ENCODE peak calls at places on chromosomes 12 and 14, in ten cellular contexts. One of them, this sample, is unnamed.

GRCh38 chr12:87216436-87216835 is 812.8 kb downstream of the C12orf50 start:
- DNase-seq in fibroblast of lung: peak; percentile 55
- DNase-seq in OCI-LY7: no peak
- DNase-seq in fibroblast of mammary gland: peak; percentile 70
- DNase-seq in HL-60: no peak
- DNase-seq in AG04450: no peak
- DNase-seq in lung: no peak
- DNase-seq in A549: no peak
- DNase-seq in kidney epithelial cell: no peak
- DNase-seq in stomach: no peak
- DNase-seq in this sample: no peak

GRCh38 chr12:89038831-89039509 is 313.3 kb downstream of the DUSP6 start:
- DNase-seq in lung: no peak
- DNase-seq in AG04450: no peak
- DNase-seq in stomach: no peak
- DNase-seq in HL-60: no peak
- DNase-seq in kidney epithelial cell: no peak
- DNase-seq in OCI-LY7: no peak
- DNase-seq in A549: no peak
- DNase-seq in fibroblast of mammary gland: no peak
- DNase-seq in fibroblast of lung: no peak
- DNase-seq in this sample: no peak

GRCh38 chr12:115623764-115624334 is 653.6 kb downstream of the MED13L start:
- DNase-seq in stomach: no peak
- DNase-seq in kidney epithelial cell: no peak
- DNase-seq in A549: no peak
- DNase-seq in fibroblast of lung: no peak
- DNase-seq in OCI-LY7: no peak
- DNase-seq in fibroblast of mammary gland: no peak
- DNase-seq in HL-60: no peak
- DNase-seq in lung: no peak
- DNase-seq in AG04450: no peak
- DNase-seq in this sample: no peak

GRCh38 chr12:15936751-15937150 is 25.6 kb downstream of the DERA start:
- DNase-seq in A549: no peak
- DNase-seq in fibroblast of mammary gland: no peak
- DNase-seq in OCI-LY7: no peak
- DNase-seq in fibroblast of lung: no peak
- DNase-seq in lung: no peak
- DNase-seq in stomach: no peak
- DNase-seq in kidney epithelial cell: no peak
- DNase-seq in HL-60: no peak
- DNase-seq in AG04450: no peak
- DNase-seq in this sample: no peak

GRCh38 chr14:77133718-77134338 is 7.8 kb downstream of the ZDHHC22 start:
- DNase-seq in fibroblast of mammary gland: peak; percentile 58
- DNase-seq in OCI-LY7: peak; percentile 62
- DNase-seq in HL-60: no peak
- DNase-seq in lung: peak; percentile 42
- DNase-seq in fibroblast of lung: peak; percentile 55
- DNase-seq in stomach: no peak
- DNase-seq in AG04450: peak; percentile 11
- DNase-seq in kidney epithelial cell: peak; percentile 37
- DNase-seq in A549: peak; percentile 65
- DNase-seq in this sample: no peak

GRCh38 chr14:31166271-31166561 is 41.4 kb downstream of the HECTD1 start:
- DNase-seq in kidney epithelial cell: no peak
- DNase-seq in HL-60: no peak
- DNase-seq in stomach: no peak
- DNase-seq in lung: no peak
- DNase-seq in AG04450: no peak
- DNase-seq in fibroblast of lung: peak; percentile 2
- DNase-seq in OCI-LY7: no peak
- DNase-seq in A549: no peak
- DNase-seq in fibroblast of mammary gland: no peak
- DNase-seq in this sample: no peak

GRCh38 chr12:11615481-11615880 is 34.0 kb upstream of the ETV6 start:
- DNase-seq in fibroblast of lung: no peak
- DNase-seq in stomach: no peak
- DNase-seq in A549: no peak
- DNase-seq in fibroblast of mammary gland: no peak
- DNase-seq in kidney epithelial cell: no peak
- DNase-seq in lung: no peak
- DNase-seq in HL-60: no peak
- DNase-seq in OCI-LY7: no peak
- DNase-seq in AG04450: no peak
- DNase-seq in this sample: no peak

GRCh38 chr12:14201291-14201690 is 164.2 kb upstream of the ATF7IP start:
- DNase-seq in kidney epithelial cell: no peak
- DNase-seq in fibroblast of mammary gland: no peak
- DNase-seq in HL-60: no peak
- DNase-seq in stomach: no peak
- DNase-seq in lung: no peak
- DNase-seq in A549: no peak
- DNase-seq in AG04450: no peak
- DNase-seq in fibroblast of lung: no peak
- DNase-seq in OCI-LY7: no peak
- DNase-seq in this sample: no peak

DNA sequence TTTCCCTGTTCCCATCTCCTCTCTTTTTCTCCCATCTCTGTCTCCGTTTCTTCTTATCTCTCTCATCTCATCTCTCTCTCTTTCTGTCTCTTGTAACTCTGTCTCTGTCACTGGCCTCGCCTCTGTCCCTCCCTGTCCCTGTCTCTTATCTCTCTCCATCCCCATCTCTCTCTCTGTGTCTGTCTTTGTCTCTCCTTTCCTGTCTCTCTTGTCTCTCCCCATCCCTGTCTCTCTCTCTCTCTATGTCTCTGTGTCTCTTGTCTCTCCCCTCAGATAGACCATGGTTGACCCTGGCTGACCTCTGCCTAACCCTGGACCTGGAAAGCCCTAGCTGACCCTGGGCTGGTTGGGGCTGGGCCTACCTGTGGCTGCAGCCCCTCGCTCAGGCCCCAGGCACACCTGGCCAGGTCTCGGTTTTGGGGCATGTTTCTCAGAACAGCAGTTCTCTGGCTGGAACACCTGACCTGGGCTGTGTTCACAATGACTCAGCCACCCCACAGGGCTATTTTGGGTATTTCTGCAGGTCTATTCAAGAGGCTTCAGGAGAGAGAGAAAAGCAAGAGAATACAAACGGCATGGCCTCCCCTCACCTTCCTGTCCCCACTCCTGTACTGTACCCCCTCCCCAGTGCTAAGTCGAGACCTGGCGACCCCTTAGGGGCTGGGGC is 174.4 kb downstream of the TMEM121 start:
- DNase-seq in stomach: no peak
- DNase-seq in lung: no peak
- DNase-seq in A549: no peak
- DNase-seq in AG04450: no peak
- DNase-seq in fibroblast of lung: no peak
- DNase-seq in fibroblast of mammary gland: no peak
- DNase-seq in HL-60: no peak
- DNase-seq in kidney epithelial cell: no peak
- DNase-seq in OCI-LY7: peak; percentile 95
- DNase-seq in this sample: no peak
- TF ChIP-seq CTCF in stomach: no peak
- TF ChIP-seq CTCF in lung: no peak
- TF ChIP-seq CTCF in A549: no peak
- TF ChIP-seq CTCF in AG04450: no peak
- TF ChIP-seq CTCF in fibroblast of lung: no peak
- TF ChIP-seq CTCF in fibroblast of mammary gland: no peak
- TF ChIP-seq CTCF in HL-60: no peak
- TF ChIP-seq CTCF in kidney epithelial cell: no peak
- TF ChIP-seq CTCF in OCI-LY7: no peak
- TF ChIP-seq CTCF in this sample: no peak

DNA sequence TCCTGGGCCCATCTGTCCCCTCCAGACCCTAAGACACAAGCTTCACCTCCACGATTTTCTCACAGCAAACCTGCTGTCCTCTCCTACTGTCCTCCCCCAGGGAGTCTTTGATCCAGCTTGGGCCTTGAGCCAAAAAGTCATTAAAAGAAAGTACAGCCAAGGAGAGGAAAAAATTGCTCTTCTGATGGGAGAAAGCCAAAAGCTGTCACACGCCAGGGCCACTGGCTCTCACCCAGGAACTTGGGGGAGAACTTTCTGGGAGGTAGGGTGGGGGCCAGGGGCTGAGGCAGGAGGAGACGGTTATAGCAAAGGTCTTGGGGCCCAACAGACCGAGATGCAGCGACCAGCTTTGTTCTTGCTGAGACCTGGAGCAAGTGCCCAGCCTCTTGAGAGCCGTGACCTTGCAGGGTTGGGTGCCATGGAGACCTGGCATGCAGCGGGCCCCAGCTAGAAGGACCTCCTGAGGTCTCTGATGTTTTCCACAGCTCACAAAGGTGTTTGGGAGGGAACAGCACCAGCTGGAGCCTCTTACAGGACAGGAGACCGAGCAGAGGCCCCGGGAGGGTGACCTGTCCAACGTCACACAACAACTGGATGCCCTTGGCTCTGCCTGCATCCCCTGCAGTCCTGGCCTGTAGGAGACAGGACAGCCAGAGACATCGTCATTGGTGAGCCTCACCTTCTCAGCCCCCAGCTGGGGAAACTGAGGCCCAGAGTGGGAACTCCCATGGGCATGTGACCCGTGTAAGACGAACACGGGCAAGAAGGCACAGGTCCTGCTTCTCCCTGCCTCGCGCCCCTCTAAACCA is 124.5 kb downstream of the CALM1 start:
- DNase-seq in AG04450: no peak
- DNase-seq in lung: no peak
- DNase-seq in kidney epithelial cell: no peak
- DNase-seq in fibroblast of lung: peak; percentile 37
- DNase-seq in fibroblast of mammary gland: no peak
- DNase-seq in stomach: peak; percentile 55
- DNase-seq in A549: no peak
- DNase-seq in OCI-LY7: no peak
- DNase-seq in HL-60: no peak
- DNase-seq in this sample: no peak
- TF ChIP-seq CTCF in AG04450: no peak
- TF ChIP-seq CTCF in lung: no peak
- TF ChIP-seq CTCF in kidney epithelial cell: no peak
- TF ChIP-seq CTCF in fibroblast of lung: no peak
- TF ChIP-seq CTCF in fibroblast of mammary gland: no peak
- TF ChIP-seq CTCF in stomach: no peak
- TF ChIP-seq CTCF in A549: no peak
- TF ChIP-seq CTCF in OCI-LY7: no peak
- TF ChIP-seq CTCF in HL-60: no peak
- TF ChIP-seq CTCF in this sample: no peak

DNA sequence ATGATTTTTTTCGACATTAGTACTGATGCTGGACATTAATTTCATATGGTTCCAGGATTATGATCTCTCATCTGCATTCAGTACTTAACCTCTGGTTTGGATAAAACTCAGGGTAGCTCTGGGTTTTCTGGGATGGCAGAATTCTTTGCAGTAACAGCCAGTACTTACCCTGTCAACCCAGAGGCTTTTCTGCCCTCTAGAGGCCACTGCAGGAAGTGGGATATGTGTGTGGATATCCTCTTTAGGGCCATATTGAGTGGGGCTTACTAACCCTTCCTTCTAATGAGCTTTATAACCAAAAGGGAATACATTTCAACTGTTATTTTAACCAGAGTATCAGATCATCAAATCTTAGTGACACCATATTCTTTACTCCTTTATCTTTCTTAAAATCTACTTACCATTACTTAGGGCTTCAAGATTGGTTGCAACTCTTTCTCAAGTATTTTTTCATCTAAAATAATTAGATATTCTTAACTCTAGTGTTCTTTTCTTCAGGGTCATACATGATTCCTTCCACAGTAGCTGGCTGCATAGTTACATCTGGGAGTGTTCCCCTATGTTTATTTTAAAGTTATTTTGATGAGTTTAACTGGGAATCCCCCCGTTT is 488.0 kb upstream of the STXBP6 start:
- DNase-seq in fibroblast of lung: no peak
- DNase-seq in lung: no peak
- DNase-seq in stomach: peak; percentile 44
- DNase-seq in kidney epithelial cell: no peak
- DNase-seq in HL-60: no peak
- DNase-seq in OCI-LY7: peak; percentile 30
- DNase-seq in fibroblast of mammary gland: peak; percentile 36
- DNase-seq in AG04450: no peak
- DNase-seq in A549: no peak
- DNase-seq in this sample: no peak
- TF ChIP-seq CTCF in fibroblast of lung: no peak
- TF ChIP-seq CTCF in lung: no peak
- TF ChIP-seq CTCF in stomach: no peak
- TF ChIP-seq CTCF in kidney epithelial cell: peak; percentile 73
- TF ChIP-seq CTCF in HL-60: peak; percentile 78
- TF ChIP-seq CTCF in OCI-LY7: peak; percentile 85
- TF ChIP-seq CTCF in fibroblast of mammary gland: peak; percentile 68
- TF ChIP-seq CTCF in AG04450: no peak
- TF ChIP-seq CTCF in A549: no peak
- TF ChIP-seq CTCF in this sample: no peak

GRCh38 chr14:89386214-89386886 is 30.7 kb downstream of the FOXN3 start:
- DNase-seq in stomach: no peak
- DNase-seq in kidney epithelial cell: peak; percentile 21
- DNase-seq in AG04450: no peak
- DNase-seq in fibroblast of lung: peak; percentile 67
- DNase-seq in lung: no peak
- DNase-seq in fibroblast of mammary gland: peak; percentile 71
- DNase-seq in OCI-LY7: no peak
- DNase-seq in A549: no peak
- DNase-seq in HL-60: no peak
- DNase-seq in this sample: no peak

GRCh38 chr14:89391556-89391955 is 25.5 kb downstream of the FOXN3 start:
- DNase-seq in OCI-LY7: no peak
- DNase-seq in fibroblast of lung: no peak
- DNase-seq in kidney epithelial cell: no peak
- DNase-seq in A549: no peak
- DNase-seq in HL-60: no peak
- DNase-seq in AG04450: no peak
- DNase-seq in fibroblast of mammary gland: no peak
- DNase-seq in stomach: no peak
- DNase-seq in lung: no peak
- DNase-seq in this sample: no peak

GRCh38 chr14:89391123-89391522 is 25.9 kb downstream of the FOXN3 start:
- DNase-seq in HL-60: no peak
- DNase-seq in fibroblast of lung: peak; percentile 39
- DNase-seq in kidney epithelial cell: no peak
- DNase-seq in OCI-LY7: no peak
- DNase-seq in stomach: no peak
- DNase-seq in A549: no peak
- DNase-seq in AG04450: no peak
- DNase-seq in fibroblast of mammary gland: peak; percentile 19
- DNase-seq in lung: no peak
- DNase-seq in this sample: no peak

GRCh38 chr14:89387922-89388685 is 28.9 kb downstream of the FOXN3 start:
- DNase-seq in HL-60: no peak
- DNase-seq in AG04450: no peak
- DNase-seq in A549: no peak
- DNase-seq in OCI-LY7: no peak
- DNase-seq in kidney epithelial cell: no peak
- DNase-seq in fibroblast of lung: no peak
- DNase-seq in stomach: no peak
- DNase-seq in lung: no peak
- DNase-seq in fibroblast of mammary gland: no peak
- DNase-seq in this sample: no peak

DNA sequence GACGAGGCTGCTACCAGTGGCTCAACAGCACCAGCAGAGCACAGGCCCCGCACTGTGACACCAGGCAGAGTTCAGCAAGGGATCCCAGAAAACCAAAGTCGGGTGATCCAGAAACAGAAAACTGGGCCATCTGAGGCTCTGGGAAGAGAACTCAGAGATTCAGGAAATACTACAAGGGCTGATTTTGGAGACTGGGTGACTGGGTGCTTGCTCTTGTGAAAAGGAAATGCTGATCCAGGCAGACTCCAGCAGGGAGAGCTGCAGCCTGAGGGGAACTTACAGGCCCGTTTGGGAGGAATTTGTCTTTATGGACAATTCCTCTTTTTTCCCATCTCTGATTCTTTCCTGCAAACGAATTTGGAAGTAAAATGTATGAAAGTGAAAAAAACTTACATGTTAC is 28.2 kb downstream of the FOXN3 start:
- DNase-seq in OCI-LY7: no peak
- DNase-seq in fibroblast of mammary gland: no peak
- DNase-seq in AG04450: no peak
- DNase-seq in lung: no peak
- DNase-seq in HL-60: no peak
- DNase-seq in A549: no peak
- DNase-seq in kidney epithelial cell: no peak
- DNase-seq in fibroblast of lung: no peak
- DNase-seq in stomach: no peak
- DNase-seq in this sample: no peak
- TF ChIP-seq CTCF in OCI-LY7: peak; percentile 25
- TF ChIP-seq CTCF in fibroblast of mammary gland: peak; percentile 34
- TF ChIP-seq CTCF in AG04450: peak; percentile 43
- TF ChIP-seq CTCF in lung: no peak
- TF ChIP-seq CTCF in HL-60: no peak
- TF ChIP-seq CTCF in A549: no peak
- TF ChIP-seq CTCF in kidney epithelial cell: peak; percentile 4
- TF ChIP-seq CTCF in fibroblast of lung: peak; percentile 31
- TF ChIP-seq CTCF in stomach: no peak
- TF ChIP-seq CTCF in this sample: no peak

This sample was measured in omental fat pad.